ENCODE peak calls at places on chromosomes 3 and 15, in seven cellular contexts. X is A549, N is brain microvascular endothelial cell, E is adrenal gland, O is H9, A is neural progenitor cell, J is GM23338. F is an unnamed sample.

GRCh38 chr3:60774617-60775016 is 476.6 kb downstream of the FHIT start:
- DNase-seq in X (no peak), N (peak), E (no peak), O (no peak), A (no peak), J (no peak), F (no peak)

GRCh38 chr15:96340611-96341464 is 10.3 kb downstream of the NR2F2 start:
- DNase-seq in X (peak), N (peak), E (peak), O (peak), A (peak), J (peak), F (peak)

GRCh38 chr3:105480771-105481170 is 114.1 kb downstream of the ALCAM start:
- DNase-seq in X (no peak), N (no peak), E (no peak), O (no peak), A (peak), J (no peak), F (no peak)

GRCh38 chr3:4302747-4303146 is 422 bp upstream of the SETMAR start:
- DNase-seq in X (no peak), N (no peak), E (peak), O (no peak), A (no peak), J (no peak), F (peak)

GRCh38 chr15:26651909-26652308 is 121.0 kb downstream of the GABRB3 start:
- DNase-seq in X (no peak), N (no peak), E (no peak), O (no peak), A (no peak), J (peak), F (no peak)

GRCh38 chr3:187743195-187744141 is 1.8 kb downstream of the BCL6 start:
- DNase-seq in X (peak), N (peak), E (peak), O (no peak), A (peak), J (peak), F (peak)

GRCh38 chr15:81069909-81070308 is 64.2 kb upstream of the CFAP161 start:
- DNase-seq in X (no peak), N (no peak), E (no peak), O (no peak), A (no peak), J (no peak), F (no peak)

GRCh38 chr3:136277634-136278033 is 27.5 kb downstream of the PCCB start:
- DNase-seq in X (no peak), N (no peak), E (no peak), O (peak), A (peak), J (peak), F (no peak)

GRCh38 chr3:170765419-170766078 is 104.4 kb downstream of the RPL22L1 start:
- DNase-seq in X (no peak), N (no peak), E (no peak), O (no peak), A (no peak), J (no peak), F (no peak)

DNA sequence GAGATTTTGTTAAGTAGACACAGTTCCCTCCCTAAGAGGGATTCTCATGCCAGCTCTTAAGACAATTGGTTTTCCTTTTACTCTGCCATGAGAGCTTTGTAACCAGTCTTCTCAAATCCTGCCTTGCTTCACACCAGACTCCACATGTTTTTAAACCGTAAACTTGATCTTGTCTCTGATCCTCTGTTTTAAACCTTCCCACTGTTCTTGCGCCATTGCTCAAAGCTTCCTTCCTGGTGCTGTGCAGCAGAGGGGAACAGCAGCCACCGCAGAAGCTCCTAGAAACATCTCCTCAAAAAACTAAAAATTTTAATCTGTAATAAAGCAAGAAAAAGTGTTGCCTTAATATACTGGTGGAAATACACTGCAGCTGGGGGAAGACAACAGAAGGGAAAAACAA is 154.5 kb upstream of the SATB1 start:
- DNase-seq in X (no peak), N (no peak), E (no peak), O (no peak), A (no peak), J (no peak), F (no peak)
- H3K27ac ChIP-seq in X (no peak), N (no peak), E (no peak), O (no peak), A (no peak), J (no peak), F (no peak)

DNA sequence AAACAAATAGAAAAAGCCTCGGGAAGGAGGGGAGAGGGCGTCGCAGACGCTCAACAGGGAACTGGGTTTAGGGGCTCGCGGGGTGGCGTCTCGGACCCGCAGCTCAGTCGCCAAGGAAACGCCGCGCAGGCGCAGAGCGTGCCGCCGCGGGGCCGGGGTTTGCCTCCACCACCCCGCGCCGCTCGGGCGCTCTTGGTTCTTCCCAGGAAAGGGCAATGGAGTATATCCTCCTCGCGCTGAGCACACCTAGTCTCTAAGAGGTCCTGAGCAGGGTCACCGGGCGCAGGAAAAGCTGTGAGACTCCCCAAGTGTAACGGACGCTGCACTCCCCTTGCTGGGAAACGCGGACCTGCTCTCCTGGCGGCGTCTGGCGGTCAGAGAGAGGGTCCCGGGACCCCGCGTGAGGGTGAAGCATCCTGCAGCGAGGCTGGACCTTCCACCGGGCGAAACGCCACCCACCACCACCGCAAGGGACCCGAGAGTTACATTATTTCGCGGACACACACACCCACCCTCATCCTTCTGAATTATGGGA is 713 bp downstream of the PLCH1 start:
- DNase-seq in X (peak), N (no peak), E (peak), O (peak), A (peak), J (peak), F (peak)
- H3K27ac ChIP-seq in X (peak), N (no peak), E (no peak), O (no peak), A (no peak), J (no peak), F (no peak)

GRCh38 chr15:71011503-71012155 is 103.6 kb upstream of the THSD4 start:
- DNase-seq in X (peak), N (peak), E (peak), O (no peak), A (peak), J (peak), F (peak)
- H3K27ac ChIP-seq in X (peak), N (peak), E (no peak), O (no peak), A (no peak), J (no peak), F (no peak)

DNA sequence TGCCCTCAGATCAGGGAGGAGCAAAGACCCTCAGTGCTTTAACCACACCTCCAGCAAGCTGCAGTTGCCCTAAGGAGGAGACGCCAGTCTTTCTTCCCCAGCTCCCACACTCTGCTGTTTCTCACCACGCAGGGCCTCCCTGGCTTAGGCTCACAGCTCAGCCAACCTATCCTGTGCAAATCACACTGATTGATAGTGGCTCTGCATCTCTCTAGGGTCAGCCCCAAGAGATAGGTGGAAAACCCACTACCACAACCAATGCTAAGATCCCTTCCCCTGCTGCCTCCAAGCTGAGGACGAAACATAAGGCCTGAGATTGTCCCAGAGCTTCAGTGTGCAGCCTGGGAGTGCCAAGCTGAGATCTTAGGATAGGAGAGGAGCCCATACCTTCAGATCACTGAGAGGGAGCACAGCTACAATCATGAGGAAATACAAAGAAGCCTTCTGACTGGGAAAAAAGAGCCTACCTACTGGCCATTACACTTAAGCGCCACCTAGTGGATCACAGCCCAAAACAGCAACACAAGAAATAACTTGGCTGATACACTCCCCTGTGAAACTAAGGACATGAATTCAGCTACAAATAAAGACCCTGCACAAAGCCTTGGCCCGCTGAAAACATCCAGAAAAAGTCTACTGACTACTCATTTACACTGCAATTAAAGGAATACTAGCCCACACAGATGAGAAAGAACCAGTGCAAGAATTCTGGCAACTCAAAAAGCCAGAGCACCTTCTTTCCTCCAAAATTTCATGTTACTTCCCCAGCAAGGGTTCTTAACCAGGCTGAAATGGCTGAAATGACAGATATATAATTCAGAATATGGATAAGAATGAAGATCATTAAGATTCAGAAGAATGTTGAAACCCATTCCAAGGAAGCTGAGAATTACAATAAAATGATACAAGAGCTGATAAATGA is 271.5 kb upstream of the DCBLD2 start:
- DNase-seq in X (peak), N (peak), E (peak), O (peak), A (peak), J (peak), F (no peak)
- H3K27ac ChIP-seq in X (no peak), N (no peak), E (no peak), O (no peak), A (no peak), J (no peak), F (no peak)

F was measured in uterus.